ENCODE peak calls at places on chromosomes 6 and 20, in seven cellular contexts. P is activated T-helper 17 cell treated with anti-CD3 and anti-CD28 coated beads, Interleukin-2, amount 50 U/mL, for 72 hours; T is activated naive CD4-positive, alpha-beta T cell treated with anti-CD3 and anti-CD28 coated beads, Interleukin-2, amount 50 U/mL, for 72 hours; E is left ventricle myocardium superior; I is GM12878; R is upper lobe of left lung; G is central memory CD8-positive, alpha-beta T cell. M is an unnamed sample.

GRCh38 chr6:78701407-78701806 is 165.9 kb upstream of the IRAK1BP1 start:
- ATAC-seq in P (no peak), G (no peak), I (no peak), E (no peak), T (no peak), R (no peak), M (no peak)

GRCh38 chr6:43992783-43993505 is 134.3 kb downstream of the MRPL14 start:
- ATAC-seq in R (no peak), T (no peak), I (no peak), P (no peak), E (peak), G (no peak), M (no peak)

GRCh38 chr6:151022492-151022891 is 157.0 kb downstream of the MTHFD1L start:
- ATAC-seq in R (no peak), P (no peak), T (no peak), E (peak), G (no peak), I (no peak), M (no peak)

GRCh38 chr6:121771937-121772717 is 336.7 kb downstream of the GJA1 start:
- ATAC-seq in I (peak), R (no peak), T (no peak), P (peak), E (no peak), G (no peak), M (no peak)

GRCh38 chr6:71468841-71469750 is 180.5 kb downstream of the OGFRL1 start:
- ATAC-seq in I (no peak), R (peak), P (no peak), E (peak), T (no peak), G (no peak), M (no peak)

GRCh38 chr20:61922411-61922810 is 143.3 kb downstream of the TAF4 start:
- ATAC-seq in E (no peak), T (no peak), G (no peak), I (no peak), P (no peak), R (no peak), M (no peak)

GRCh38 chr6:168641455-168641854 is 200.5 kb downstream of the SMOC2 start:
- ATAC-seq in R (peak), I (no peak), G (no peak), P (no peak), T (no peak), E (no peak), M (no peak)

GRCh38 chr20:22490287-22491187 is 93.8 kb downstream of the FOXA2 start:
- ATAC-seq in T (no peak), I (no peak), R (peak), P (no peak), E (no peak), G (no peak), M (no peak)

GRCh38 chr20:8223096-8223870 is 91.2 kb downstream of the PLCB1 start:
- ATAC-seq in E (no peak), R (no peak), T (no peak), P (no peak), I (no peak), G (no peak), M (no peak)

GRCh38 chr6:118905851-118906250 is 11.9 kb downstream of the ASF1A start:
- ATAC-seq in T (no peak), P (peak), E (no peak), R (no peak), I (no peak), G (no peak), M (no peak)

GRCh38 chr6:90139272-90139817 is 157.3 kb downstream of the BACH2 start:
- ATAC-seq in P (no peak), E (no peak), T (no peak), I (no peak), G (no peak), R (no peak), M (no peak)

GRCh38 chr20:24782801-24783630 is 166.1 kb upstream of the CST7 start:
- ATAC-seq in P (no peak), G (no peak), T (no peak), I (peak), E (no peak), R (peak), M (no peak)

GRCh38 chr6:158571826-158572652 is 12.1 kb downstream of the TMEM181 start:
- ATAC-seq in R (peak), I (peak), T (no peak), E (peak), P (no peak), G (peak), M (peak)

GRCh38 chr6:138563650-138564049 is 64.4 kb upstream of the NHSL1 start:
- ATAC-seq in P (no peak), I (no peak), T (no peak), E (no peak), R (no peak), G (no peak), M (no peak)

GRCh38 chr20:63917811-63918210 is 22.9 kb downstream of the DNAJC5 start:
- ATAC-seq in P (no peak), R (no peak), G (no peak), T (no peak), I (no peak), E (no peak), M (peak)

GRCh38 chr6:127538750-127539264 is 19.7 kb upstream of the MTCL3 start:
- ATAC-seq in P (peak), R (no peak), E (no peak), I (no peak), G (no peak), T (no peak), M (no peak)

GRCh38 chr6:130216630-130217029 is 6.1 kb downstream of the SAMD3 start:
- ATAC-seq in E (no peak), P (no peak), I (no peak), G (no peak), T (no peak), R (no peak), M (no peak)

GRCh38 chr6:162092816-162093502 is 634.6 kb downstream of the PRKN start:
- ATAC-seq in R (no peak), G (no peak), I (no peak), P (no peak), T (no peak), E (peak), M (no peak)

GRCh38 chr20:50305636-50306477 is 115.2 kb downstream of the CEBPB start:
- ATAC-seq in T (no peak), R (no peak), I (no peak), P (no peak), G (no peak), E (no peak), M (no peak)

M was measured in stimulated activated memory B cell treated with anti-CD40 and anti-IgM and Interleukin-4, amounts not matched to agents 10 μg/mL and 1 μg/mL and 100 μg/mL, for 72 hours.